ENCODE peak calls at places on chromosomes 2 and 18, in seven cellular contexts. H is fibroblast of mammary gland, K is endothelial cell of umbilical vein, N is A549, W is psoas muscle, G is dorsolateral prefrontal cortex, X is cardiac fibroblast. R is an unnamed sample.

GRCh38 chr2:207334631-207335371 is 169.1 kb upstream of the KLF7 start:
- DNase-seq in H (peak), K (peak), N (peak), W (peak), G (no peak), X (peak), R (peak)

GRCh38 chr2:68637047-68637446 is 6.3 kb upstream of the PROKR1 start:
- DNase-seq in H (no peak), K (no peak), N (no peak), W (no peak), G (no peak), X (no peak), R (no peak)

GRCh38 chr2:127220102-127220806 is at the start of gene CYP27C1:
- DNase-seq in H (no peak), K (peak), N (no peak), W (no peak), G (no peak), X (peak), R (no peak)

GRCh38 chr18:2716394-2717326 is 61.1 kb downstream of the SMCHD1 start:
- DNase-seq in H (no peak), K (no peak), N (no peak), W (peak), G (peak), X (no peak), R (no peak)

GRCh38 chr2:9558948-9559381 is 3.3 kb upstream of the ADAM17 start:
- DNase-seq in H (peak), K (no peak), N (peak), W (no peak), G (no peak), X (peak), R (peak)

GRCh38 chr2:117603569-117603968 is 210.9 kb upstream of the DDX18 start:
- DNase-seq in H (no peak), K (no peak), N (no peak), W (no peak), G (no peak), X (no peak), R (no peak)

GRCh38 chr2:46776687-46777327 is 138.8 kb downstream of the MCFD2 start:
- DNase-seq in H (peak), K (peak), N (peak), W (no peak), G (no peak), X (peak), R (peak)

GRCh38 chr2:149094217-149095015 is 55.9 kb downstream of the LYPD6B start:
- DNase-seq in H (no peak), K (no peak), N (no peak), W (no peak), G (no peak), X (no peak), R (peak)

GRCh38 chr18:3885209-3885792 is 435.3 kb downstream of the TGIF1 start:
- DNase-seq in H (no peak), K (no peak), N (peak), W (no peak), G (no peak), X (no peak), R (no peak)

GRCh38 chr2:229270551-229271410 is at the start of gene PID1:
- DNase-seq in H (peak), K (no peak), N (peak), W (peak), G (no peak), X (peak), R (peak)

GRCh38 chr2:9814129-9814868 is 29.0 kb upstream of the TAF1B start:
- DNase-seq in H (no peak), K (no peak), N (no peak), W (no peak), G (no peak), X (no peak), R (no peak)

GRCh38 chr18:57002627-57003026 is 144.3 kb upstream of the BOD1L2 start:
- DNase-seq in H (no peak), K (no peak), N (no peak), W (no peak), G (no peak), X (no peak), R (no peak)

GRCh38 chr18:1488957-1489356 is 584.3 kb downstream of the ADCYAP1 start:
- DNase-seq in H (no peak), K (no peak), N (no peak), W (no peak), G (no peak), X (no peak), R (no peak)

GRCh38 chr2:71896385-71897144 is 251.1 kb downstream of the CYP26B1 start:
- DNase-seq in H (no peak), K (no peak), N (no peak), W (no peak), G (no peak), X (no peak), R (no peak)

GRCh38 chr2:239679755-239680154 is 278.9 kb upstream of the HDAC4 start:
- DNase-seq in H (no peak), K (no peak), N (no peak), W (no peak), G (no peak), X (no peak), R (no peak)

GRCh38 chr2:98572676-98573075 is 35.6 kb downstream of the COA5 start:
- DNase-seq in H (peak), K (no peak), N (no peak), W (no peak), G (peak), X (peak), R (peak)

DNA sequence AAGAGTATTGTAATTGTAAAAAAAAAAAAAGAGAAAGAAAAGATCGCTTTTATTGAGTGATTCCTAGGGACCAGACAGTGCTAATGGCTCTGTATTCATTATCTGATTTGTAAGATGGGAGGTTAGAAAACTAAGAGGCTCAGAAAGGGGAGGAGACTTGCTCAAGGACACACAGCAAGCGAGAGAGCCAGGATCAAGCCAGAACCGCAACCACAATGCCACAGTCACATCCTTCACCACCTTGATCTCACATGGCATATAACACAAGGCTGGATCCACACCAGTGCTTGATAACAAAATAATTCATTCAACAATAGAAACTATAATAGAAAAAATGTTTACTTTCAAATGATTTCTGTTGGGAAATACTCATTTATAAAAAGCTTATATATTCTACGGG is 37.5 kb downstream of the TFCP2L1 start:
- DNase-seq in H (no peak), K (no peak), N (no peak), W (no peak), G (no peak), X (no peak), R (no peak)
- TF ChIP-seq CTCF in H (no peak), K (no peak), N (no peak), W (no peak), G (no peak), X (no peak), R (no peak)

DNA sequence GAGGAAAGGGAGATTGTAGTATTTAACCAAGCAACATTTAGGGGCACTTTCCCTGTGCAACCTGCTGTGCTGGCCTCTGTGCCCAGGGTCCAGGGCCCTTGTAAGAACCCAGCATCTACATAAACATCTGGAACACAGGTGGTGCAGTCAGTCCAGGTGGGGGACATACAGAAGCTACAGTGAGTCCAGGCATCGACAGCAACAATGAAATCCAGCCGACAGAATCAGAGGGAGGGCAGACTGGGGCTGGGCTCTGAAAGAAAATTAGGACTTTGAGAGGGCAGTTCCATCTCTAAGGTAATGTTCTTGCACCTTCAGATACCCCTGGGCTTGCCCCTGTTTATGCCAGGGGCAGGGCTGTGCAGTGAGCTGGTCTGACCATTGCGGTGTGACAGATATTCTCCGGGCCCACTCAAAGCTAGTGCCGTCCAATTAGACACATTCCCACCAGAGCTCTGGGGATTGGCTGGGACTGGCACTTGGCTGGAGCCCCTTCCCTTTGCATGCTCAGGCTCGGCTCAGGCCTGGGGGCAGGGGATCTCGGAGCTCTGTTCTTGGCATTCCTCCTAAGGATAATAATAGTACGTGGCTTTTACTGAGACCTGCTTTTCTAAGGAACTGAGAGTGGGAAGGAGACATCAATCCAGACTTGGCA is 5.4 kb downstream of the LBH start:
- DNase-seq in H (no peak), K (no peak), N (no peak), W (no peak), G (no peak), X (no peak), R (no peak)
- H3K4me3 ChIP-seq in H (no peak), K (no peak), N (no peak), W (peak), G (no peak), X (no peak), R (no peak)

GRCh38 chr2:64523667-64524603 is at the start of gene AFTPH:
- DNase-seq in H (peak), K (peak), N (peak), W (peak), G (peak), X (peak), R (peak)
- TF ChIP-seq CTCF in H (no peak), K (no peak), N (no peak), W (peak), G (peak), X (no peak), R (no peak)

GRCh38 chr2:156800781-156801366 is 364.7 kb downstream of the GPD2 start:
- DNase-seq in H (no peak), K (no peak), N (no peak), W (no peak), G (no peak), X (no peak), R (no peak)
- H3K4me3 ChIP-seq in H (no peak), K (no peak), N (no peak), W (peak), G (peak), X (no peak), R (no peak)

GRCh38 chr2:121888189-121888557 is 132.7 kb downstream of the TSN start:
- DNase-seq in H (no peak), K (no peak), N (peak), W (no peak), G (no peak), X (no peak), R (no peak)
- TF ChIP-seq CTCF in H (peak), K (peak), N (no peak), W (peak), G (peak), X (peak), R (peak)

GRCh38 chr18:80249217-80250093 is 2.1 kb upstream of the PARD6G start:
- DNase-seq in H (peak), K (no peak), N (no peak), W (no peak), G (no peak), X (no peak), R (no peak)

GRCh38 chr18:80246656-80247402 is 485 bp downstream of the PARD6G start:
- DNase-seq in H (no peak), K (peak), N (no peak), W (peak), G (no peak), X (no peak), R (no peak)

GRCh38 chr18:80244956-80245730 is 2.2 kb downstream of the PARD6G start:
- DNase-seq in H (no peak), K (no peak), N (no peak), W (no peak), G (no peak), X (no peak), R (no peak)

GRCh38 chr18:80245781-80246655 is 1.3 kb downstream of the PARD6G start:
- DNase-seq in H (no peak), K (no peak), N (no peak), W (no peak), G (no peak), X (no peak), R (no peak)

GRCh38 chr18:80247403-80247916 is at the start of gene PARD6G:
- DNase-seq in H (peak), K (peak), N (peak), W (peak), G (peak), X (peak), R (peak)
- H3K4me3 ChIP-seq in H (peak), K (peak), N (peak), W (peak), G (peak), X (peak), R (peak)

GRCh38 chr18:42730272-42730671 is 385.2 kb downstream of the RIT2 start:
- DNase-seq in H (no peak), K (no peak), N (no peak), W (no peak), G (no peak), X (peak), R (peak)
- TF ChIP-seq CTCF in H (no peak), K (no peak), N (no peak), W (no peak), G (peak), X (peak), R (peak)

GRCh38 chr2:176158306-176158643 is 1.2 kb downstream of the HOXD3 start:
- DNase-seq in H (no peak), K (no peak), N (no peak), W (no peak), G (no peak), X (no peak), R (no peak)

GRCh38 chr2:176160251-176161040 is 3.3 kb downstream of the HOXD3 start:
- DNase-seq in H (peak), K (no peak), N (no peak), W (no peak), G (no peak), X (peak), R (no peak)

GRCh38 chr2:176161041-176161785 is 4.1 kb downstream of the HOXD3 start:
- DNase-seq in H (no peak), K (no peak), N (no peak), W (no peak), G (no peak), X (no peak), R (no peak)

GRCh38 chr2:176158855-176159677 is 2.0 kb downstream of the HOXD3 start:
- DNase-seq in H (no peak), K (no peak), N (no peak), W (no peak), G (no peak), X (no peak), R (no peak)

GRCh38 chr2:176159678-176160250 is 2.7 kb downstream of the HOXD3 start:
- DNase-seq in H (no peak), K (no peak), N (no peak), W (no peak), G (no peak), X (no peak), R (no peak)
- H3K4me3 ChIP-seq in H (no peak), K (no peak), N (no peak), W (peak), G (no peak), X (no peak), R (no peak)

GRCh38 chr2:135913726-135914365 is 37.6 kb upstream of the MCM6 start:
- DNase-seq in H (peak), K (peak), N (peak), W (no peak), G (no peak), X (peak), R (peak)
- TF ChIP-seq CTCF in H (peak), K (peak), N (peak), W (peak), G (peak), X (peak), R (peak)

R was measured in fibroblast of pulmonary artery.